ENCODE peak calls at places on chromosomes 12 and 14, in five cellular contexts. X is spleen, Z is brain microvascular endothelial cell, G is upper lobe of right lung, B is GM06990. V is an unnamed sample.

GRCh38 chr14:65260786-65261185 is 151.7 kb upstream of the FUT8 start:
- DNase-seq in X (no peak), Z (no peak), G (no peak), B (no peak), V (peak; percentile 59)

GRCh38 chr14:61642246-61642982 is 52.9 kb upstream of the HIF1A start:
- DNase-seq in X (no peak), Z (peak; percentile 15), G (no peak), B (no peak), V (peak; percentile 29)

GRCh38 chr12:51721281-51721940 is 127.1 kb downstream of the FIGNL2 start:
- DNase-seq in X (peak; percentile 81), Z (peak; percentile 9), G (peak; percentile 72), B (peak; percentile 13), V (peak; percentile 45)

GRCh38 chr12:67750528-67751183 is 102.1 kb downstream of the DYRK2 start:
- DNase-seq in X (no peak), Z (no peak), G (no peak), B (no peak), V (no peak)

GRCh38 chr14:71588028-71588427 is 344.2 kb upstream of the RGS6 start:
- DNase-seq in X (no peak), Z (peak; percentile 83), G (no peak), B (no peak), V (peak; percentile 42)

GRCh38 chr12:22481557-22482104 is 62.7 kb downstream of the C2CD5 start:
- DNase-seq in X (no peak), Z (no peak), G (no peak), B (no peak), V (no peak)

GRCh38 chr12:32482226-32482625 is 82.9 kb downstream of the FGD4 start:
- DNase-seq in X (no peak), Z (no peak), G (no peak), B (no peak), V (peak; percentile 56)

GRCh38 chr14:101226603-101227425 is 323.3 kb upstream of the RTL1 start:
- DNase-seq in X (no peak), Z (no peak), G (peak; percentile 62), B (no peak), V (no peak)

GRCh38 chr14:23829736-23830474 is 123.7 kb upstream of the DHRS4 start:
- DNase-seq in X (no peak), Z (peak; percentile 94), G (no peak), B (no peak), V (peak; percentile 92)

GRCh38 chr12:63226792-63227463 is 75.9 kb upstream of the AVPR1A start:
- DNase-seq in X (no peak), Z (no peak), G (no peak), B (no peak), V (no peak)

GRCh38 chr12:107917912-107918800 is 143.7 kb downstream of the ASCL4 start:
- DNase-seq in X (no peak), Z (peak; percentile 10), G (no peak), B (no peak), V (peak; percentile 25)

GRCh38 chr12:91074851-91075250 is 17.0 kb upstream of the KERA start:
- DNase-seq in X (no peak), Z (no peak), G (no peak), B (no peak), V (no peak)

GRCh38 chr12:67939611-67940010 is 49.6 kb upstream of the IFNG-AS1 start:
- DNase-seq in X (no peak), Z (no peak), G (no peak), B (no peak), V (no peak)

GRCh38 chr14:103066399-103066798 is 9.1 kb upstream of the CDC42BPB start:
- DNase-seq in X (peak; percentile 35), Z (no peak), G (no peak), B (no peak), V (peak; percentile 18)

GRCh38 chr12:86139671-86140070 is 116.5 kb downstream of the MGAT4C start:
- DNase-seq in X (no peak), Z (no peak), G (no peak), B (no peak), V (no peak)

GRCh38 chr12:46675736-46676135 is 150.1 kb downstream of the SLC38A4 start:
- DNase-seq in X (no peak), Z (peak; percentile 26), G (peak; percentile 63), B (peak; percentile 3), V (peak; percentile 59)

DNA sequence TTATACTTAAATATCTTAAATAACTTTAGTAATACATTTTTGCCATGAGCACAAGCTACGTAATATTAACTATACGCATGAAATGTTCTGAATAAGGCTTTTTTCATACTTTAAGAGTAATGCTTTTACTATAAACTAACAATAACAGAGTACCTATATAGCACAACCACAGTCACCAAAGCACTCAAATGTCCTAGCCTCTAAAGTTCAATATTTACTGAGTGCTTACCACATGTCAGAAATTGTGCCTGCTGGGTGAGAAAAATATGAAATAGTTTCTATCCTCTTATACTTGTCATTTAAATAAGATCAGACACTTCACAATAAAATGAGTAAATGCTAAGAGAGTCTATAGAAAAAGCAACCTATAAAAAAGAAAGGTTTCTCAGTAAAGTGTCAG is 83.1 kb downstream of the SH2B3 start:
- DNase-seq in X (no peak), Z (no peak), G (no peak), B (no peak), V (no peak)
- TF ChIP-seq CTCF in X (no peak), Z (no peak), G (no peak), B (no peak), V (no peak)

GRCh38 chr14:50360093-50360492 is 36.6 kb downstream of the CDKL1 start:
- DNase-seq in X (no peak), Z (no peak), G (no peak), B (no peak), V (no peak)

GRCh38 chr14:50363734-50364113 is 33.0 kb downstream of the CDKL1 start:
- DNase-seq in X (peak; percentile 76), Z (no peak), G (no peak), B (peak; percentile 55), V (peak; percentile 50)

GRCh38 chr14:50364792-50365191 is 31.9 kb downstream of the CDKL1 start:
- DNase-seq in X (no peak), Z (no peak), G (no peak), B (no peak), V (no peak)

GRCh38 chr14:50360851-50361250 is 35.8 kb downstream of the CDKL1 start:
- DNase-seq in X (no peak), Z (no peak), G (no peak), B (no peak), V (no peak)

GRCh38 chr14:50362791-50363733 is 33.6 kb downstream of the CDKL1 start:
- DNase-seq in X (peak; percentile 74), Z (no peak), G (no peak), B (peak; percentile 18), V (peak; percentile 25)
- H3K4me3 ChIP-seq in X (peak overlapping the region; percentile 42), Z (no peak overlapping the region), G (peak overlapping the region; percentile 43), B (peak overlapping the region; percentile 63), V (peak overlapping the region; percentile 15)

GRCh38 chr12:105092336-105092735 is 8.1 kb upstream of the ALDH1L2 start:
- DNase-seq in X (no peak), Z (no peak), G (no peak), B (no peak), V (no peak)
- TF ChIP-seq CTCF in X (no peak), Z (no peak), G (no peak), B (no peak), V (no peak)

GRCh38 chr14:66496188-66496807 is 10.1 kb downstream of the CCDC196 start:
- DNase-seq in X (no peak), Z (no peak), G (no peak), B (no peak), V (no peak)
- H3K4me3 ChIP-seq in X (no peak overlapping the region), Z (no peak overlapping the region), G (peak overlapping the region; percentile 2), B (no peak overlapping the region), V (no peak overlapping the region)

DNA sequence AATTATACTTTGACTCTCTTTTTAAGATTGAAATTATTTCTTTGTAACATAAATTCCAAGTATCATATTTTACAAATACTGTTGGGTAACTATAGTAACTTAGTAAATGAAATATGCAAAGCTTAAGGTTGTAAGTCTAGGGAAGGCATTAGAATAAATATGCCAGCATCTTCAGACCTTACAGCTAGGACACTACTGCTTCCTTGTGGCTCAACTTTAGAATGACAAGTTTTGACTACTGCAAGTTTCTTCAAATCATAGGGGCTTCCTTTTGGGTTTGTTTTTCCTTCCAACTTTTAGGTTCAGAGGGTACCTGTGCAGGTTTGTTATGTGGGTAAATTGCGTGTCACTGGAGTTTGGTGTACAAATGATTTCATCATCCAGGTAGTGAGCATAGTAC is 17.7 kb upstream of the ANP32D start:
- DNase-seq in X (no peak), Z (peak; percentile 8), G (no peak), B (no peak), V (peak; percentile 50)
- TF ChIP-seq CTCF in X (peak; percentile 58), Z (peak; percentile 29), G (peak; percentile 57), B (peak; percentile 45), V (peak; percentile 36)

V was measured in cardiac fibroblast.